ENCODE peak calls at places on chromosomes 11 and 22, in four cellular contexts. T is GM12864, V is GM12865, Z is lower leg skin. Y is an unnamed sample.
A peak's percentile ranks its signal among the peaks of the same experiment; 100 is the strongest.

GRCh38 chr22:35192121-35192918 is 65.0 kb upstream of the HMGXB4 start:
- DNase-seq in T (no peak), V (no peak), Z (no peak), Y (no peak)

GRCh38 chr22:32776800-32777199 is 24.7 kb upstream of the TIMP3 start:
- DNase-seq in T (no peak), V (no peak), Z (no peak), Y (no peak)

GRCh38 chr11:134846776-134847722 is 435.0 kb upstream of the B3GAT1 start:
- DNase-seq in T (no peak), V (no peak), Z (no peak), Y (no peak)

GRCh38 chr11:1271927-1272326 is 37.5 kb downstream of the TOLLIP start:
- DNase-seq in T (no peak), V (no peak), Z (no peak), Y (no peak)

GRCh38 chr22:25746012-25746373 is 4.0 kb downstream of the MYO18B start:
- DNase-seq in T (no peak), V (no peak), Z (no peak), Y (peak; percentile 70)

GRCh38 chr11:99592241-99592640 is 571.5 kb downstream of the CNTN5 start:
- DNase-seq in T (no peak), V (no peak), Z (no peak), Y (peak; percentile 0)

GRCh38 chr11:73475549-73475948 is 99.3 kb downstream of the RELT start:
- DNase-seq in T (no peak), V (no peak), Z (no peak), Y (no peak)

GRCh38 chr11:6757373-6757967 is 14.3 kb downstream of the OR2AG2 start:
- DNase-seq in T (no peak), V (peak; percentile 74), Z (peak; percentile 36), Y (peak; percentile 74)

GRCh38 chr11:17906436-17906835 is 106.4 kb downstream of the SERGEF start:
- DNase-seq in T (no peak), V (peak; percentile 9), Z (no peak), Y (no peak)

GRCh38 chr22:46754826-46755225 is 7.6 kb upstream of the TBC1D22A start:
- DNase-seq in T (no peak), V (no peak), Z (no peak), Y (no peak)

DNA sequence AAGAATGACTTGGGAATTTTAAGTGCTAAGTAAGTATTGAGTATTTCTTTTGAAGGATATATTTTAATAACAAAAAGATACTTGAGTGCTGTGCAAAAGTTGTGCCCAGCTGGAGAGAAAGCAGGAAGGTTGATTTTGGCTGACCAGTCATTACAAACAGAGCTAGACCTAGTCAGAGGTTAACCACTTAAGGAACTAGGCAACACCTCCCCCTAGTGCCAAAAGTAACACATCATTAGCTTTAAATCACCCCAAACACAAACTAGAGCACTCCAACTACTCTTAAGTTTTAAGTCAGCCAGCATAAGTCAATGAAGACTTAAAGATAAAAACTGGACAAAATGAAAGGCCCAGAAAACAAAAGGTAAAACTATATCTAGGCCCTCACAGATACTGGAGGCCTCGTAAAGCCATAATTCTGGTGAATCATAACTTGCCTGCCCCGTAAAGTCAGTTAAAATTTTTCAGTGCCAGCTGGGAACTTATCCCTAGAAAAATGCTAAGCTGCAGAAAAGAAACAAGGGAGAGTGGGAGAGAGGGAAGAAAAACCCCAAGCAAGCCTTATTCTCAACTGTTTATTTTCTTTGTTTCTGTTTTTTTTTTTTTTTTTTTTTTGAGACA is 4.6 kb downstream of the TMEM9B start:
- DNase-seq in T (peak; percentile 73), V (peak; percentile 87), Z (no peak), Y (peak; percentile 94)
- H3K4me3 ChIP-seq in T (no peak overlapping the region), V (no peak overlapping the region), Z (no peak overlapping the region), Y (no peak overlapping the region)

DNA sequence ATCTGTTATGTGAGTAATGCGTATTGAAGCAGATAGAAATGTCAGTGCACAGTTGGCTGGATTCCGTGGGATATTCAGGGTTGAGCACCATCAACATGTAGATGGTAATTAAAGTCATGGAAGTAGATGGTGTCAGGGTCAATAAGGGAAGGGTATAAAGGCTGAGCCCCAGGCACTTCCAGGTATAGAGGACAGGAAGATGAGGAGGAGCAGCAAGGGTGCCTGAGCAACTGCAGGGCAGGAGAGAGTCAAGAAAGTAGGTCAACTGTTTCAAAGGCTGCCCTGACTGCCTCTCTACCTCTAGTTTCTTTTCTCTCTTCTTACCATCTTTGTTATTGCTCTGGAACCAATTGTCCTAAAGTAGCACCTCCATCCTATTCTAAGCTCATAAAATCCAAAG is 85.9 kb downstream of the MICAL2 start:
- DNase-seq in T (no peak), V (peak; percentile 40), Z (no peak), Y (no peak)
- TF ChIP-seq CTCF in T (no peak), V (no peak), Z (no peak), Y (no peak)

DNA sequence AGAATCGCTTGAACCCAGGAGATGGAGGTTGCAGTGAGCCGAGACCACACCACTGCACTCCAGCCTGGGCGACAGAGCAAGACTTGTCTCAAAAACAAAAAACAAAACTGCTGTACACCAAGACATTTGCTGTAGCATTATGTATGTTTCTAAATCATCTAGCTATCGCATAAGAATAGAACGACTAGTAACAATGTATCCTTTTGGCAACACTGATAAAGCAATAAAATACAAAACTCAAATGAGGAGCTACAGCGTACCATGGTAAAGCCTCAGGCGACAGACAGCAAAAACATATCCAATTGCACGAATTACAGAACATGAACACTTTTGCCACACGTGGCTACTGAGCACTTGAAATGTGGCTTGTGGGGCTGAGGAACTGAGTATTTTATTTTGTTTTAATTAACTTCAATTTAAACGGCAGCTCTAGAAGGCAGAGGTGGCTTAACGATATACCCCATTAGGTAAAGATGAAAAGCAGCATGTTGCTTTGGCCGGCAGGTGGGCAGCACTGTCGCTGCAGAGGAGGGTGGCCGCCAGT is 2.3 kb downstream of the TUBGCP6 start:
- DNase-seq in T (no peak), V (no peak), Z (no peak), Y (peak; percentile 9)
- H3K4me3 ChIP-seq in T (peak overlapping the region; percentile 93), V (peak overlapping the region; percentile 53), Z (no peak overlapping the region), Y (peak overlapping the region; percentile 60)

GRCh38 chr11:83194284-83195175 is 1.0 kb downstream of the ANKRD42 start:
- DNase-seq in T (peak; percentile 34), V (peak; percentile 71), Z (peak; percentile 59), Y (peak; percentile 68)

GRCh38 chr11:83191986-83192385 is 1.5 kb upstream of the ANKRD42 start:
- DNase-seq in T (no peak), V (no peak), Z (no peak), Y (no peak)

GRCh38 chr11:83192846-83193245 is 666 bp upstream of the ANKRD42 start:
- DNase-seq in T (no peak), V (no peak), Z (no peak), Y (peak; percentile 19)

GRCh38 chr11:83195176-83195531 is 1.6 kb downstream of the ANKRD42 start:
- DNase-seq in T (no peak), V (no peak), Z (no peak), Y (no peak)

GRCh38 chr11:83193315-83194283 is at the start of gene ANKRD42:
- DNase-seq in T (peak; percentile 79), V (peak; percentile 91), Z (peak; percentile 94), Y (peak; percentile 94)
- TF ChIP-seq CTCF in T (peak; percentile 4), V (no peak), Z (no peak), Y (no peak)

DNA sequence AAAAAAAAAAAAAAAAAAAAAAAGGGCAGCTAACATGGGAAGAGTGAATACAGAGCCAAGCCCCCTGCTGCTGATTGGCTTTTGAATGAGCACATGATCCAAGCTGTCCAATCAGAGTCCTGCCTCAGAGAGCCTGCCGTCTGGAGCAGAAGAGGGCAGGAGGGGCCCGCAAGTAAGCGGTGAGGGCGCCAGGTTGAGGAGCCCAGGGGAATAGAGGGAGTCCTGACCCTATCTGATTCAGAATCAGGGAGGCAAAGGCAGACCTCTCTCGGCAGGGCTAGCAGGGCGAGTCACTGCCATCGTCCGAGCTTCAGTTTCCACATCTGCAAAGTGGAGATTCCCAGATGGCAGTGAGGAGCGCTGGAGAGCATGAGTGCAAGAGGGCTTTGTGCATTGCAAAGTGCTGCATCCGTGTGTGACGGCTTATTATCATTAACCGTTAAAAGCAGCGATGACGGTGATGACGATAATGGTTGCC is 68.8 kb upstream of the ATXN10 start:
- DNase-seq in T (no peak), V (peak; percentile 16), Z (no peak), Y (peak; percentile 53)
- H3K4me3 ChIP-seq in T (no peak overlapping the region), V (no peak overlapping the region), Z (no peak overlapping the region), Y (no peak overlapping the region)

GRCh38 chr22:40147388-40148176 is 30.1 kb upstream of the TNRC6B start:
- DNase-seq in T (no peak), V (no peak), Z (no peak), Y (no peak)
- TF ChIP-seq CTCF in T (no peak), V (no peak), Z (no peak), Y (no peak)

GRCh38 chr11:68401856-68402255 is 58.7 kb upstream of the PPP6R3 start:
- DNase-seq in T (no peak), V (no peak), Z (no peak), Y (no peak)

GRCh38 chr11:68398870-68399865 is 61.4 kb upstream of the PPP6R3 start:
- DNase-seq in T (no peak), V (no peak), Z (peak; percentile 32), Y (peak; percentile 17)

GRCh38 chr11:68402355-68403031 is 58.1 kb upstream of the PPP6R3 start:
- DNase-seq in T (no peak), V (no peak), Z (no peak), Y (no peak)

GRCh38 chr11:68397256-68397655 is 63.3 kb upstream of the PPP6R3 start:
- DNase-seq in T (no peak), V (no peak), Z (no peak), Y (no peak)

DNA sequence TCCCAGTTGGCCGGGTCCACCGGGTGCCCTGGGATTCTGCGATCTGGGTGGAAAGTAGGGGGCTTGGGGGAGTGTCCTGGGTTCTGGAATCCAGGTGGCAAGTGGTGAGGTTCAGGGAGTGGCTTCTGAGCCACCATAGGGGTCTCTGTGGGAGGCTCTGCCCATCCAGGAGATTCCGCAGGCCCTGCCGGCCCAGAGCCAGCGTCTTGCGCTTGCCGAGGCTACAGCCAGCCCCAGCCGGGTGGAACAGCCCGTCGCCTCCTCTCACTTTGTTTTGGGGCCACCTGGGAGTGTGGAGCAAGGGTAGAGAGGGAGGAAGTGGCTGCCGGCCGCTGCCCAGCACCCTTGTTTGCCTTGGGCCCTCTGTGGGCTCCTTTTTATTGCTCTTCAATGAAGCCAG is 60.6 kb upstream of the PPP6R3 start:
- DNase-seq in T (no peak), V (no peak), Z (no peak), Y (no peak)
- H3K4me3 ChIP-seq in T (no peak overlapping the region), V (no peak overlapping the region), Z (no peak overlapping the region), Y (no peak overlapping the region)